ENCODE peak calls at places on chromosome 13, in four cellular contexts. One of them, this sample, is unnamed.

GRCh38 chr13:23440821-23441608 is 7.5 kb upstream of the SACS start:
- DNase-seq in ureter: no peak
- DNase-seq in HEK293T: no peak
- DNase-seq in progenitor cell of endocrine pancreas: no peak
- DNase-seq in this sample: no peak

GRCh38 chr13:112545866-112546265 is 42.1 kb downstream of the TUBGCP3 start:
- DNase-seq in HEK293T: no peak
- DNase-seq in progenitor cell of endocrine pancreas: no peak
- DNase-seq in ureter: no peak
- DNase-seq in this sample: no peak

GRCh38 chr13:98451676-98452105 is 125.2 kb downstream of the STK24 start:
- DNase-seq in HEK293T: no peak
- DNase-seq in ureter: no peak
- DNase-seq in progenitor cell of endocrine pancreas: no peak
- DNase-seq in this sample: no peak

GRCh38 chr13:107665926-107666458 is 549.3 kb downstream of the LIG4 start:
- DNase-seq in HEK293T: no peak
- DNase-seq in progenitor cell of endocrine pancreas: no peak
- DNase-seq in ureter: no peak
- DNase-seq in this sample: no peak

GRCh38 chr13:110436276-110436675 is 125.2 kb downstream of the RAB20 start:
- DNase-seq in HEK293T: no peak
- DNase-seq in ureter: no peak
- DNase-seq in progenitor cell of endocrine pancreas: no peak
- DNase-seq in this sample: no peak

GRCh38 chr13:103195762-103196161 is 129.5 kb upstream of the SLC10A2 start:
- DNase-seq in progenitor cell of endocrine pancreas: no peak
- DNase-seq in ureter: no peak
- DNase-seq in HEK293T: no peak
- DNase-seq in this sample: no peak

GRCh38 chr13:52652980-52653303 is 306 bp downstream of the SUGT1 start:
- DNase-seq in HEK293T: peak; percentile 26
- DNase-seq in progenitor cell of endocrine pancreas: no peak
- DNase-seq in ureter: no peak
- DNase-seq in this sample: no peak

GRCh38 chr13:21663197-21663596 is 7.7 kb upstream of the FGF9 start:
- DNase-seq in progenitor cell of endocrine pancreas: no peak
- DNase-seq in ureter: no peak
- DNase-seq in HEK293T: peak; percentile 9
- DNase-seq in this sample: no peak

GRCh38 chr13:100916943-100917342 is 242.3 kb upstream of the TMTC4 start:
- DNase-seq in HEK293T: no peak
- DNase-seq in ureter: no peak
- DNase-seq in progenitor cell of endocrine pancreas: no peak
- DNase-seq in this sample: no peak

GRCh38 chr13:70255406-70255991 is 147.2 kb upstream of the KLHL1 start:
- DNase-seq in ureter: no peak
- DNase-seq in progenitor cell of endocrine pancreas: no peak
- DNase-seq in HEK293T: no peak
- DNase-seq in this sample: no peak

GRCh38 chr13:21001471-21001870 is 59.9 kb downstream of the LATS2 start:
- DNase-seq in ureter: no peak
- DNase-seq in progenitor cell of endocrine pancreas: no peak
- DNase-seq in HEK293T: no peak
- DNase-seq in this sample: no peak

GRCh38 chr13:46603165-46603603 is 50.2 kb downstream of the LRCH1 start:
- DNase-seq in progenitor cell of endocrine pancreas: no peak
- DNase-seq in HEK293T: no peak
- DNase-seq in ureter: no peak
- DNase-seq in this sample: no peak

GRCh38 chr13:30766234-30766633 is 30.9 kb downstream of the ALOX5AP start:
- DNase-seq in HEK293T: no peak
- DNase-seq in progenitor cell of endocrine pancreas: no peak
- DNase-seq in ureter: no peak
- DNase-seq in this sample: no peak

GRCh38 chr13:110379905-110380341 is 72.8 kb downstream of the COL4A2 start:
- DNase-seq in ureter: no peak
- DNase-seq in progenitor cell of endocrine pancreas: no peak
- DNase-seq in HEK293T: no peak
- DNase-seq in this sample: no peak

GRCh38 chr13:57087006-57087405 is 53.7 kb upstream of the PRR20A start:
- DNase-seq in ureter: no peak
- DNase-seq in HEK293T: no peak
- DNase-seq in progenitor cell of endocrine pancreas: no peak
- DNase-seq in this sample: no peak

This sample was measured in HAP-1.